ENCODE peak calls at places on chromosomes 6 and 20, in six cellular contexts. K is GM12865; X is GM13976; J is CD8-positive, alpha-beta T cell; H is PC-9; I is A549. N is an unnamed sample.

GRCh38 chr6:10351678-10352220 is 63.1 kb downstream of the TFAP2A start:
- DNase-seq in K (no peak), X (no peak), J (no peak), H (no peak), I (no peak), N (no peak)

GRCh38 chr6:116323863-116324262 is 44.1 kb upstream of the TSPYL1 start:
- DNase-seq in K (no peak), X (no peak), J (no peak), H (no peak), I (no peak), N (no peak)

GRCh38 chr6:4125933-4126864 is 9.2 kb downstream of the ECI2 start:
- DNase-seq in K (peak), X (no peak), J (no peak), H (peak), I (peak), N (no peak)

GRCh38 chr6:158698876-158699440 is 49.1 kb downstream of the SYTL3 start:
- DNase-seq in K (no peak), X (no peak), J (no peak), H (no peak), I (no peak), N (no peak)

GRCh38 chr20:13995086-13995665 is at the start of gene MACROD2:
- DNase-seq in K (peak), X (peak), J (no peak), H (peak), I (peak), N (peak)

GRCh38 chr20:50724851-50725721 is 6.3 kb upstream of the PARD6B start:
- DNase-seq in K (peak), X (peak), J (no peak), H (peak), I (peak), N (peak)

GRCh38 chr20:40897177-40897700 is 131.4 kb upstream of the TOP1 start:
- DNase-seq in K (no peak), X (no peak), J (no peak), H (no peak), I (no peak), N (no peak)

GRCh38 chr6:94254689-94255088 is 835.3 kb upstream of the EPHA7 start:
- DNase-seq in K (no peak), X (no peak), J (no peak), H (no peak), I (no peak), N (no peak)

GRCh38 chr6:73648166-73648565 is 5.6 kb downstream of the SLC17A5 start:
- DNase-seq in K (no peak), X (no peak), J (no peak), H (no peak), I (no peak), N (no peak)

GRCh38 chr6:154403803-154404202 is 47.2 kb upstream of the IPCEF1 start:
- DNase-seq in K (no peak), X (no peak), J (no peak), H (peak), I (no peak), N (no peak)

GRCh38 chr6:153074761-153075160 is 56.3 kb downstream of the RGS17 start:
- DNase-seq in K (no peak), X (no peak), J (no peak), H (no peak), I (no peak), N (no peak)

GRCh38 chr6:22300287-22300998 is 3.6 kb upstream of the PRL start:
- DNase-seq in K (peak), X (no peak), J (no peak), H (no peak), I (no peak), N (no peak)

GRCh38 chr6:2554651-2555050 is 196.1 kb downstream of the MYLK4 start:
- DNase-seq in K (no peak), X (no peak), J (no peak), H (peak), I (no peak), N (no peak)

GRCh38 chr6:134636221-134636830 is 313.6 kb downstream of the ALDH8A1 start:
- DNase-seq in K (peak), X (peak), J (no peak), H (no peak), I (no peak), N (no peak)

GRCh38 chr6:135088232-135088760 is 33.7 kb upstream of the HBS1L start:
- DNase-seq in K (no peak), X (no peak), J (no peak), H (no peak), I (no peak), N (no peak)

GRCh38 chr20:1353956-1354355 is 25.0 kb upstream of the SDCBP2 start:
- DNase-seq in K (no peak), X (no peak), J (no peak), H (no peak), I (no peak), N (no peak)

GRCh38 chr20:50138479-50139393 is 14.8 kb downstream of the PEDS1 start:
- DNase-seq in K (no peak), X (no peak), J (no peak), H (no peak), I (no peak), N (no peak)

GRCh38 chr20:60516442-60516841 is 558.2 kb downstream of the CDH26 start:
- DNase-seq in K (no peak), X (no peak), J (no peak), H (no peak), I (no peak), N (no peak)

GRCh38 chr6:100948381-100949133 is 67.4 kb upstream of the ASCC3 start:
- DNase-seq in K (no peak), X (no peak), J (no peak), H (peak), I (no peak), N (no peak)

GRCh38 chr6:13538600-13538999 is 35.8 kb upstream of the SIRT5 start:
- DNase-seq in K (no peak), X (no peak), J (no peak), H (no peak), I (no peak), N (no peak)

GRCh38 chr20:20174089-20174835 is 121.9 kb downstream of the CFAP61 start:
- DNase-seq in K (no peak), X (no peak), J (no peak), H (no peak), I (no peak), N (no peak)

GRCh38 chr6:2285510-2285909 is 40.1 kb upstream of the GMDS start:
- DNase-seq in K (no peak), X (no peak), J (no peak), H (no peak), I (no peak), N (no peak)

GRCh38 chr6:47655719-47656595 is 42.4 kb upstream of the ADGRF4 start:
- DNase-seq in K (peak), X (no peak), J (peak), H (peak), I (no peak), N (no peak)

GRCh38 chr6:170057034-170057734 is 233.7 kb downstream of the DLL1 start:
- DNase-seq in K (no peak), X (no peak), J (no peak), H (no peak), I (no peak), N (no peak)

GRCh38 chr6:142155895-142156757 is 9.1 kb downstream of the VTA1 start:
- DNase-seq in K (no peak), X (no peak), J (no peak), H (no peak), I (peak), N (no peak)

GRCh38 chr20:35368616-35369423 is 43.0 kb downstream of the UQCC1 start:
- DNase-seq in K (no peak), X (no peak), J (no peak), H (no peak), I (no peak), N (no peak)

GRCh38 chr6:109383438-109383940 is 1.2 kb upstream of the CD164 start:
- DNase-seq in K (no peak), X (no peak), J (no peak), H (no peak), I (no peak), N (no peak)

DNA sequence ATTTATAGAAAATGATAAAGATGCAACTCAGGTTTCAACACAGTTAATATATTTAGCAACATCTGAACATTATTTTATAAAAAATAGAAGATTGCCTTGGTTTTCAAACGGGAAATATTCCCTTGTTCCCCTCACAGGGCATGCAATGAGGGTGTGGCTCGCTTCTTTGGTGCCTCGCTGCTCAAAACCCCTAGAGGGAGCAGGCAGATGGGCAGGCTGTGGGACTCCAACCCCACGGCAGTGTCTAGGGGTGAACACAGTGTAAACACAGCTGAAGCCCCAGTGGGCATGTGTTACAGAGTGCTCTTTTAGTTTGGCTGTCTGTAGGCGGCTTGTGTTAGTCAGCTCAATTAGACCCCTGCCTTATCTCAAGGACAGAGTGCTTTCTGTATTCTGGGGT is 560.8 kb upstream of the IMPG1 start:
- DNase-seq in K (no peak), X (no peak), J (no peak), H (no peak), I (no peak), N (no peak)
- TF ChIP-seq CTCF in K (peak), X (no peak), J (no peak), H (no peak), I (no peak), N (no peak)

DNA sequence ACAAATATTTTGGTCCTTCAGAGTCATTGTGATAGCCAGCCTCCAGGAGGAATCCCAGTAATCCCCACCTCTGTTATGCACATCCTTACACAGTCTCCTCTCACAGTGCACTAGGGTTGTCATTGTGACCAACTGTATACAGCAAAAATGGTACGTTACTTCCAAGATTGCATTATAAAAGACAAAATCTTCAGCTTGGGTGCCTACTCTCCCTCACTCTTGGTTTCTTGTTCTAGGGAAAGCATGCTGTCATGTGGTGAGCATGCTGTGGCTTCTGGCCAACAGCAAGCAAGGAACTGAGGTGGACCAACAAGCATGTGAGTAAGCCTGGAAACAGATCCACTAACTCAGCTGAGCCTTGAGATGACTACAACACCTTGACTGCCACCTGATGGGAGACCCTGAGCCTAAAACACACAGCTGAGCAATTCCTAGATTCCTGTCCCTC is 130.1 kb upstream of the DST start:
- DNase-seq in K (peak), X (no peak), J (no peak), H (peak), I (peak), N (no peak)
- TF ChIP-seq CTCF in K (no peak), X (no peak), J (no peak), H (no peak), I (no peak), N (no peak)

DNA sequence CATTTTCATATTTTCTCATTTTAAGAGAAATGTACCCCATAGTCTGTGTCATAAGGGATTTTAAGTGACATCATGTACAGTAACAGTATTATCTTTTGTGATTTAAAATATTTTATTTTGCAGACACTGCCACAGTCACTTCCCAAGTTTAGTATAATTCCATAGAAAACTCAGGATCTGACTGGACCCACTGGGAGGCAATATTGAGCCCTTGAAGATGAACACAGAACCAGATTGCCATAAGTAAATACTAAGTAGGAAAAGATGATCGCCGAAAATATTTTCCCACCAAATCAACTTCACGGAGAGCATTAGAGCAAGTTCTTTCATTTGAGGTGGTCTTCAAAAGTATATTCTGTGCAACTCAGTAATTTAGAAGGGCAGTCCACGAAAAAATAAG is 17.6 kb upstream of the PKHD1 start:
- DNase-seq in K (no peak), X (no peak), J (no peak), H (no peak), I (no peak), N (no peak)
- TF ChIP-seq CTCF in K (no peak), X (no peak), J (no peak), H (no peak), I (no peak), N (no peak)

DNA sequence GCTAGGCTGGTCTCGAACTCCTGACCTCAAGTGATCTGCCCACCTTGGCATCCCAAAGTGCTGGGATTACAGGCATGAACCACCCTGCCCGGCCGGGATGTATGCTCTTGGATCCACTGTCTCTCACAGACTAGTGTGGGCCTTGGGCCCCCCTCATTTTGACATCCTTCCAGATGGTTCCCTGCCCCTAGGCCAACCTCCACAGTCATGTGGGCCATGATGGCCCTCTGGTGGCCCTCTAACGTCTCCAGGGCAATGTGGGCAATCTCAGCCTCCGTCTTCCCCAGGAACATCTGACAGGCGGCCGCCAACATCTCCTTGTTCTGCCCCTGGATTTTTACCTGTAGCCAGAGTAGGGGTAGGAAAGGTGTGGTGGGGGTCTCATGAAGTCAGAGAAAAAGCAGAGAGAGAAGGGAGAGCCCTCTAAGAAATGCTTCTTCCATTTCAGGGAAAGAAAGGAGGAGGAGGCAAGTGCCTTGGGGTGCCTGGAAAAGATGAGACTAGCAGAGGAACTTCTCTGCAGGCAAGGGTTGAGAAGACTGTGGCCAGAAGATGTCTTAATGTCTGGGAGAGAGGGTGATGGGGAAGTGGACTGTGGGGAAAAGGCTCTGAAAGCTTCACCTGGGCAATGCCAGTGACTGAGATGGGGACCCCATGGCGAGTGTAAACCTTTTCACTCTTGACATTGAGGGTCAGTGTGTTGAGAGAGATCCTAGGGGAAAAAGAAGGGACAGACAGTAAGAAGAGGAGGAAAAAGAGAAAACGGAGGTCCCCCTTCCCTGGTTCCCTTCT is 1.3 kb downstream of the FLOT1 start:
- DNase-seq in K (peak), X (no peak), J (no peak), H (no peak), I (no peak), N (no peak)
- TF ChIP-seq CTCF in K (no peak), X (no peak), J (no peak), H (no peak), I (no peak), N (no peak)